ENCODE peak calls at places on chromosomes 12 and 14, in eight cellular contexts. O is GM04504, M is Kasumi-1, K is cardiac muscle cell, F is spleen, X is putamen, I is dermis microvascular lymphatic vessel endothelial cell, H is PC-9. R is an unnamed sample.

GRCh38 chr12:62792526-62792925 is 142.4 kb downstream of the PPM1H start:
- DNase-seq in X (peak; percentile 63), F (no peak), K (no peak), H (no peak), O (no peak), I (no peak), M (no peak), R (no peak)

GRCh38 chr14:102945346-102946130 is 23.1 kb downstream of the AMN start:
- DNase-seq in M (no peak), I (no peak), O (no peak), F (no peak), X (no peak), H (no peak), K (no peak), R (no peak)

GRCh38 chr14:55979096-55979495 is 139.1 kb upstream of the PELI2 start:
- DNase-seq in K (no peak), X (peak; percentile 44), O (no peak), H (no peak), I (no peak), M (no peak), F (no peak), R (no peak)

GRCh38 chr12:79001404-79001803 is 136.8 kb downstream of the SYT1 start:
- DNase-seq in K (no peak), O (no peak), M (no peak), H (no peak), I (no peak), F (no peak), X (no peak), R (no peak)

GRCh38 chr12:1594045-1594294 is 411 bp downstream of the FBXL14 start:
- DNase-seq in X (no peak), I (no peak), F (peak; percentile 96), M (no peak), H (peak; percentile 78), K (peak; percentile 74), O (no peak), R (no peak)

GRCh38 chr12:29242921-29243431 is 93.9 kb downstream of the FAR2 start:
- DNase-seq in H (no peak), X (no peak), I (peak; percentile 48), M (peak; percentile 95), O (no peak), F (no peak), K (no peak), R (no peak)

GRCh38 chr12:49920241-49920914 is 16.7 kb upstream of the FAIM2 start:
- DNase-seq in H (no peak), M (no peak), X (no peak), O (no peak), I (no peak), K (peak; percentile 91), F (peak; percentile 59), R (no peak)

GRCh38 chr12:88496429-88497190 is 83.7 kb downstream of the KITLG start:
- DNase-seq in M (no peak), I (no peak), F (no peak), O (no peak), K (no peak), H (no peak), X (no peak), R (no peak)

GRCh38 chr12:84924956-84925355 is 12.4 kb upstream of the SLC6A15 start:
- DNase-seq in F (no peak), K (peak; percentile 41), M (no peak), X (no peak), I (no peak), O (no peak), H (no peak), R (peak; percentile 4)

GRCh38 chr14:36516719-36517241 is 3.3 kb downstream of the NKX2-1 start:
- DNase-seq in K (no peak), H (no peak), I (no peak), F (no peak), X (no peak), M (no peak), O (no peak), R (peak; percentile 23)

GRCh38 chr12:121791671-121792496 is 1.6 kb downstream of the RHOF start:
- DNase-seq in K (no peak), H (peak; percentile 91), O (no peak), X (no peak), M (no peak), F (peak; percentile 80), I (no peak), R (no peak)

GRCh38 chr14:24705840-24706239 is 71.8 kb upstream of the GZMB start:
- DNase-seq in X (no peak), I (no peak), H (no peak), K (no peak), M (no peak), O (no peak), F (no peak), R (no peak)

GRCh38 chr12:115916910-115917668 is 360.4 kb downstream of the MED13L start:
- DNase-seq in O (no peak), F (peak; percentile 91), K (peak; percentile 53), I (peak; percentile 0), X (peak; percentile 2), H (peak; percentile 71), M (peak; percentile 6), R (peak; percentile 58)

GRCh38 chr12:65721541-65722190 is 102.6 kb upstream of the HMGA2 start:
- DNase-seq in F (no peak), I (no peak), X (no peak), H (no peak), K (no peak), M (no peak), O (no peak), R (no peak)

GRCh38 chr14:28742171-28742846 is 24.3 kb upstream of the FOXG1 start:
- DNase-seq in M (no peak), O (no peak), K (no peak), I (no peak), F (no peak), H (no peak), X (no peak), R (peak; percentile 45)

GRCh38 chr12:6554168-6554989 is 1.5 kb downstream of the IFFO1 start:
- DNase-seq in I (no peak), K (peak; percentile 83), O (peak; percentile 56), H (peak; percentile 65), M (peak; percentile 47), X (no peak), F (peak; percentile 91), R (peak; percentile 91)

GRCh38 chr14:21526672-21527319 is 650 bp upstream of the SALL2 start:
- DNase-seq in K (no peak), H (no peak), X (no peak), M (no peak), O (no peak), I (no peak), F (no peak), R (no peak)

GRCh38 chr14:31106768-31107167 is 80.6 kb upstream of the STRN3 start:
- DNase-seq in O (no peak), K (peak; percentile 7), X (no peak), F (no peak), I (no peak), H (no peak), M (no peak), R (no peak)

GRCh38 chr14:74973003-74973614 is 17.7 kb upstream of the PGF start:
- DNase-seq in M (peak; percentile 45), F (peak; percentile 86), I (peak; percentile 74), O (no peak), X (no peak), H (peak; percentile 83), K (peak; percentile 61), R (peak; percentile 32)

R was measured in astrocyte of the hippocampus.